ENCODE peak calls at places on chromosome 15, in seven cellular contexts. One of them, this sample, is unnamed.

GRCh38 chr15:55823191-55823670 is 80.3 kb upstream of the PRTG start:
- DNase-seq in small intestine: peak; percentile 4
- DNase-seq in H1: no peak
- DNase-seq in body of pancreas: no peak
- DNase-seq in dorsolateral prefrontal cortex: no peak
- DNase-seq in Caco-2: no peak
- DNase-seq in HFF-Myc: no peak
- DNase-seq in this sample: no peak

GRCh38 chr15:51331141-51331540 is 7.3 kb downstream of the CYP19A1 start:
- DNase-seq in body of pancreas: no peak
- DNase-seq in HFF-Myc: no peak
- DNase-seq in dorsolateral prefrontal cortex: no peak
- DNase-seq in H1: no peak
- DNase-seq in small intestine: no peak
- DNase-seq in Caco-2: no peak
- DNase-seq in this sample: no peak

GRCh38 chr15:68241088-68241935 is 11.8 kb upstream of the CLN6 start:
- DNase-seq in dorsolateral prefrontal cortex: no peak
- DNase-seq in Caco-2: no peak
- DNase-seq in small intestine: no peak
- DNase-seq in body of pancreas: no peak
- DNase-seq in HFF-Myc: no peak
- DNase-seq in H1: no peak
- DNase-seq in this sample: no peak

GRCh38 chr15:35925634-35926380 is 379.8 kb upstream of the DPH6 start:
- DNase-seq in dorsolateral prefrontal cortex: no peak
- DNase-seq in small intestine: no peak
- DNase-seq in Caco-2: no peak
- DNase-seq in HFF-Myc: no peak
- DNase-seq in body of pancreas: no peak
- DNase-seq in H1: no peak
- DNase-seq in this sample: no peak

GRCh38 chr15:26759991-26760390 is 12.9 kb downstream of the GABRB3 start:
- DNase-seq in dorsolateral prefrontal cortex: no peak
- DNase-seq in body of pancreas: no peak
- DNase-seq in small intestine: no peak
- DNase-seq in Caco-2: no peak
- DNase-seq in HFF-Myc: no peak
- DNase-seq in H1: no peak
- DNase-seq in this sample: no peak

GRCh38 chr15:75992897-75993296 is 19.3 kb downstream of the NRG4 start:
- DNase-seq in body of pancreas: no peak
- DNase-seq in H1: no peak
- DNase-seq in Caco-2: no peak
- DNase-seq in dorsolateral prefrontal cortex: no peak
- DNase-seq in HFF-Myc: no peak
- DNase-seq in small intestine: no peak
- DNase-seq in this sample: no peak

GRCh38 chr15:79916424-79916823 is 19.6 kb upstream of the MTHFS start:
- DNase-seq in H1: no peak
- DNase-seq in small intestine: no peak
- DNase-seq in dorsolateral prefrontal cortex: no peak
- DNase-seq in Caco-2: no peak
- DNase-seq in body of pancreas: no peak
- DNase-seq in HFF-Myc: no peak
- DNase-seq in this sample: no peak

GRCh38 chr15:85354432-85354831 is 26.0 kb upstream of the AKAP13 start:
- DNase-seq in dorsolateral prefrontal cortex: no peak
- DNase-seq in HFF-Myc: no peak
- DNase-seq in body of pancreas: no peak
- DNase-seq in small intestine: no peak
- DNase-seq in H1: no peak
- DNase-seq in Caco-2: no peak
- DNase-seq in this sample: no peak

GRCh38 chr15:45179221-45179985 is 8.4 kb downstream of the SHF start:
- DNase-seq in Caco-2: peak; percentile 54
- DNase-seq in small intestine: peak; percentile 78
- DNase-seq in body of pancreas: peak; percentile 48
- DNase-seq in H1: no peak
- DNase-seq in HFF-Myc: no peak
- DNase-seq in dorsolateral prefrontal cortex: no peak
- DNase-seq in this sample: no peak

DNA sequence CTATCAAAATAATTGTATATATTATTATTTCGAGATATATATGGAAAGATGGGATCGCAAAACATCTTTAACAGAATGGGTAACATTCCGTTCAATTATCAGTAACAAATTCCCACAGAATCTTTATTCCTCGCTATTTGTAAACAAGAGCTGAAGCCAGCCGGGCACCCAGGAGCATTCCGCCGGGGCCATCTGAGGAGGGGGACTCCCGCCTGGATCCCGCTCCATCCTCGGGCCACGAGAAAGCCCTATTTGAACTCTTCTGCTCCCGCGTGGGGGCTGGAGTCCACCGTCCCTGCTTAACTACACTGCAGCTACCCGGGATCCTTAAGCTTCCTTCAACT is 698 bp downstream of the GPR176 start:
- DNase-seq in Caco-2: no peak
- DNase-seq in body of pancreas: no peak
- DNase-seq in H1: no peak
- DNase-seq in HFF-Myc: no peak
- DNase-seq in small intestine: no peak
- DNase-seq in dorsolateral prefrontal cortex: no peak
- DNase-seq in this sample: no peak
- H3K4me3 ChIP-seq in Caco-2: peak overlapping the region; percentile 88
- H3K4me3 ChIP-seq in body of pancreas: peak overlapping the region; percentile 46
- H3K4me3 ChIP-seq in H1: peak overlapping the region; percentile 95
- H3K4me3 ChIP-seq in HFF-Myc: peak overlapping the region; percentile 79
- H3K4me3 ChIP-seq in small intestine: peak overlapping the region; percentile 7
- H3K4me3 ChIP-seq in dorsolateral prefrontal cortex: peak overlapping the region; percentile 84
- H3K4me3 ChIP-seq in this sample: no peak overlapping the region

GRCh38 chr15:38650384-38650783 is 85.8 kb upstream of the RASGRP1 start:
- DNase-seq in dorsolateral prefrontal cortex: no peak
- DNase-seq in HFF-Myc: no peak
- DNase-seq in Caco-2: no peak
- DNase-seq in H1: no peak
- DNase-seq in body of pancreas: no peak
- DNase-seq in small intestine: no peak
- DNase-seq in this sample: no peak

GRCh38 chr15:38650936-38651327 is 86.3 kb upstream of the RASGRP1 start:
- DNase-seq in dorsolateral prefrontal cortex: no peak
- DNase-seq in body of pancreas: no peak
- DNase-seq in HFF-Myc: no peak
- DNase-seq in H1: no peak
- DNase-seq in small intestine: no peak
- DNase-seq in Caco-2: no peak
- DNase-seq in this sample: no peak

GRCh38 chr15:38652183-38652794 is 87.7 kb upstream of the RASGRP1 start:
- DNase-seq in Caco-2: no peak
- DNase-seq in small intestine: no peak
- DNase-seq in dorsolateral prefrontal cortex: no peak
- DNase-seq in body of pancreas: no peak
- DNase-seq in HFF-Myc: no peak
- DNase-seq in H1: no peak
- DNase-seq in this sample: no peak

GRCh38 chr15:38652998-38653397 is 88.4 kb upstream of the RASGRP1 start:
- DNase-seq in small intestine: peak; percentile 67
- DNase-seq in HFF-Myc: no peak
- DNase-seq in dorsolateral prefrontal cortex: no peak
- DNase-seq in H1: no peak
- DNase-seq in body of pancreas: no peak
- DNase-seq in Caco-2: no peak
- DNase-seq in this sample: peak; percentile 99

DNA sequence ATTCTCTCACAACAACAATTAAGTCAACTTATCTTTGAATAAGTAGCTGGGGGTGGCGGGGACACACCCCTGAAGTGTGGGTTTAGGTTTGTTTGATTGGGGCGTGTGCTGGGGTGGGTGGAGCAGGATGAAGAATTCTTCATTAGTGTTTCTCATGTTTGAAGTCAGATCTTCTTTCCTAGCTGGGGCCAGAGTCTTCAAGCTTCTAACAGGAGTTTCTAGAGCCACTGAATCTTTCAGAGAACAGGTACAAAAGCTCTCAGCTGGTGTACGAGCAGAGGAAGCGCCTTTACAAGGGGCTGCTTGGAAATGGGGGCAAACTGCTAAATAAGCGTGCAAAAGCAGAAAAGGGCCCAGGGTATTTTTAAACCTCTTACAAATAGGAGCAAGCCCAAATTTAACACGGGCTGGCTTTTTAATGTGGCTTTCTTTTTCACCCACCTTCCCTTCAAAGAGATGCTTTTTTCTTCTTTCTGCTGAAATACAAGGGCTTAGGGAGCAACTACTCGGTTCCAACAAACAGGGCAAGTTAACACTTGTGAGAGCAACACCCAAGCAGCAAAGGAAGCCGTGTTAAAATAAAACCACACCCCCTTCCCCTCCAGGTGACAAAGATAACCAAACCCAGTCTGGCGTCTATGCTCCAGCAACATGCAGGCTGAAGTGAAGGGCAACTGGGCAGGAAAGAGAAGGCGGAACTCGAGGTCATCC is 86.9 kb upstream of the RASGRP1 start:
- DNase-seq in dorsolateral prefrontal cortex: no peak
- DNase-seq in HFF-Myc: no peak
- DNase-seq in Caco-2: no peak
- DNase-seq in body of pancreas: no peak
- DNase-seq in H1: no peak
- DNase-seq in small intestine: peak; percentile 47
- DNase-seq in this sample: peak; percentile 97
- H3K4me3 ChIP-seq in dorsolateral prefrontal cortex: no peak overlapping the region
- H3K4me3 ChIP-seq in HFF-Myc: no peak overlapping the region
- H3K4me3 ChIP-seq in Caco-2: no peak overlapping the region
- H3K4me3 ChIP-seq in body of pancreas: no peak overlapping the region
- H3K4me3 ChIP-seq in H1: no peak overlapping the region
- H3K4me3 ChIP-seq in small intestine: no peak overlapping the region
- H3K4me3 ChIP-seq in this sample: peak overlapping the region; percentile 36

GRCh38 chr15:59444980-59445500 is 7.1 kb downstream of the FAM81A start:
- DNase-seq in Caco-2: no peak
- DNase-seq in small intestine: no peak
- DNase-seq in body of pancreas: no peak
- DNase-seq in HFF-Myc: no peak
- DNase-seq in H1: no peak
- DNase-seq in dorsolateral prefrontal cortex: no peak
- DNase-seq in this sample: no peak
- H3K4me3 ChIP-seq in Caco-2: no peak overlapping the region
- H3K4me3 ChIP-seq in small intestine: no peak overlapping the region
- H3K4me3 ChIP-seq in body of pancreas: no peak overlapping the region
- H3K4me3 ChIP-seq in HFF-Myc: no peak overlapping the region
- H3K4me3 ChIP-seq in H1: no peak overlapping the region
- H3K4me3 ChIP-seq in dorsolateral prefrontal cortex: no peak overlapping the region
- H3K4me3 ChIP-seq in this sample: no peak overlapping the region

GRCh38 chr15:100920516-100921135 is 1.5 kb downstream of the LRRK1 start:
- DNase-seq in HFF-Myc: no peak
- DNase-seq in H1: no peak
- DNase-seq in Caco-2: no peak
- DNase-seq in dorsolateral prefrontal cortex: no peak
- DNase-seq in small intestine: no peak
- DNase-seq in body of pancreas: no peak
- DNase-seq in this sample: no peak

GRCh38 chr15:100914876-100915275 is 4.3 kb upstream of the LRRK1 start:
- DNase-seq in HFF-Myc: no peak
- DNase-seq in dorsolateral prefrontal cortex: no peak
- DNase-seq in body of pancreas: no peak
- DNase-seq in Caco-2: no peak
- DNase-seq in H1: no peak
- DNase-seq in small intestine: no peak
- DNase-seq in this sample: no peak

GRCh38 chr15:100919481-100920405 is 586 bp downstream of the LRRK1 start:
- DNase-seq in body of pancreas: peak; percentile 41
- DNase-seq in H1: no peak
- DNase-seq in Caco-2: peak; percentile 43
- DNase-seq in small intestine: peak; percentile 42
- DNase-seq in dorsolateral prefrontal cortex: no peak
- DNase-seq in HFF-Myc: no peak
- DNase-seq in this sample: no peak

GRCh38 chr15:100918690-100919480 is at the start of gene LRRK1:
- DNase-seq in body of pancreas: peak; percentile 64
- DNase-seq in HFF-Myc: peak; percentile 20
- DNase-seq in H1: no peak
- DNase-seq in dorsolateral prefrontal cortex: no peak
- DNase-seq in Caco-2: peak; percentile 65
- DNase-seq in small intestine: peak; percentile 45
- DNase-seq in this sample: no peak

DNA sequence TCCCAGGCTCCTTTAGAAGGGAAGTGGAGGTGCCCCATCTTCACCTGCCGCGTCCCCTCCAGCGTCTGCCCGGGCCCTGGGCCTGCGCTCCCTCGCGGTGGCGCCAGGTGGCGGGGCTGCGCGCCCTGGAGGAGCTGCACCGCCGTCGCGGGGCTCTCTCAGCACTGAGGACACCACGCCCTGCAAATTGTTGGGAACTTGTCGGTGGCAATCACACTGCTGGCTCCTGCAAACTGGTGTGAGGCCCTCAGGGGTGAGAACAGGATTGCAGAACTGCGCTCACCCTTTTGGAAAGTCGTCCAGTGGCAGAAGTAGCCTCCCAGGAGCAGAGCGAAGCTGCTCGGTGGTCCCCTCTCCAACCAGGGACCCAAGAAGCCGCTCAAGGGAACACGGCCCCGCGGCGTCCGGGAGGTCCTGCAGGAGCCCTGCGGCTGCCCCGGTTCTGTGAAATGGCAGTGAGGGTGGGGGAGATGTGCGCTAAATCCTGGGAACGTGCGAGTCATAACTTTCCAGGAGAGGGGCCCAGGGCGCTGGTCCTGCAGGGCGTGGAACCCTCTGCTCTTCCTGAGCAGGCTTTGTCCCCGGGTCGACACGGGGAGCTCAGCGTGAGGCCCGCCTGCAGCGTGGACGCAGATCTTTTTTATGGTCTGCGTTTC is 995 bp upstream of the LRRK1 start:
- DNase-seq in small intestine: peak; percentile 88
- DNase-seq in HFF-Myc: peak; percentile 47
- DNase-seq in Caco-2: peak; percentile 89
- DNase-seq in body of pancreas: peak; percentile 88
- DNase-seq in dorsolateral prefrontal cortex: no peak
- DNase-seq in H1: no peak
- DNase-seq in this sample: peak; percentile 15
- H3K4me3 ChIP-seq in small intestine: peak overlapping the region; percentile 49
- H3K4me3 ChIP-seq in HFF-Myc: peak overlapping the region; percentile 55
- H3K4me3 ChIP-seq in Caco-2: peak overlapping the region; percentile 83
- H3K4me3 ChIP-seq in body of pancreas: peak overlapping the region; percentile 63
- H3K4me3 ChIP-seq in dorsolateral prefrontal cortex: peak overlapping the region; percentile 64
- H3K4me3 ChIP-seq in H1: peak overlapping the region; percentile 68
- H3K4me3 ChIP-seq in this sample: no peak overlapping the region

This sample was measured in Jurkat, Clone E6-1.